ENCODE peak calls at places on chromosomes 12 and 14, in six cellular contexts. Q is RWPE2, R is hepatocyte, L is right lobe of liver, D is MCF 10A, U is psoas muscle. Z is an unnamed sample.

GRCh38 chr14:103066399-103066798 is 9.1 kb upstream of the CDC42BPB start:
- DNase-seq in R (no peak), L (peak), U (peak), D (peak), Q (no peak), Z (no peak)

GRCh38 chr14:22319526-22320352 is 269.3 kb downstream of the DAD1 start:
- DNase-seq in L (no peak), R (peak), U (no peak), Q (no peak), D (peak), Z (peak)

GRCh38 chr14:75439989-75440388 is 12.2 kb downstream of the JDP2 start:
- DNase-seq in D (no peak), R (no peak), Q (no peak), L (no peak), U (no peak), Z (no peak)

GRCh38 chr12:2382391-2383155 is 329.8 kb downstream of the CACNA1C start:
- DNase-seq in D (peak), Q (no peak), R (no peak), U (no peak), L (no peak), Z (peak)

GRCh38 chr14:71130491-71131179 is 223.4 kb downstream of the PCNX1 start:
- DNase-seq in D (peak), U (no peak), Q (no peak), L (no peak), R (no peak), Z (no peak)

GRCh38 chr14:104794099-104794498 is 1.4 kb downstream of the AKT1 start:
- DNase-seq in Q (no peak), L (peak), D (peak), U (peak), R (peak), Z (peak)

GRCh38 chr14:75604979-75605825 is 26.8 kb downstream of the FLVCR2 start:
- DNase-seq in U (no peak), L (no peak), Q (no peak), D (no peak), R (peak), Z (no peak)

GRCh38 chr12:2963154-2963759 is 4.1 kb downstream of the TEAD4 start:
- DNase-seq in Q (no peak), L (no peak), D (no peak), R (no peak), U (peak), Z (no peak)

GRCh38 chr12:68189766-68190700 is 30.5 kb upstream of the IFNG start:
- DNase-seq in Q (no peak), L (no peak), U (no peak), D (peak), R (no peak), Z (no peak)

GRCh38 chr12:47931187-47931586 is 26.4 kb upstream of the VDR start:
- DNase-seq in L (no peak), D (no peak), R (no peak), Q (no peak), U (no peak), Z (no peak)

GRCh38 chr14:54572316-54572715 is 5.4 kb downstream of the SAMD4A start:
- DNase-seq in U (no peak), R (no peak), L (no peak), Q (no peak), D (peak), Z (no peak)

GRCh38 chr12:121933522-121934317 is 15.3 kb downstream of the CFAP251 start:
- DNase-seq in L (no peak), Q (no peak), D (peak), R (peak), U (no peak), Z (no peak)

GRCh38 chr12:83015390-83016225 is 328.9 kb downstream of the TMTC2 start:
- DNase-seq in L (no peak), U (no peak), R (no peak), D (peak), Q (no peak), Z (no peak)

GRCh38 chr12:97557116-97557515 is 94.5 kb downstream of the RMST start:
- DNase-seq in R (no peak), Q (no peak), L (no peak), D (no peak), U (no peak), Z (no peak)

GRCh38 chr14:90275820-90276219 is 19.5 kb downstream of the PSMC1 start:
- DNase-seq in D (no peak), Q (no peak), U (no peak), L (no peak), R (no peak), Z (peak)

GRCh38 chr14:79639638-79640037 is 571.7 kb downstream of the DIO2 start:
- DNase-seq in U (no peak), R (no peak), L (no peak), D (no peak), Q (no peak), Z (no peak)

GRCh38 chr12:68287106-68287505 is 33.7 kb upstream of the IL22 start:
- DNase-seq in Q (no peak), R (no peak), U (no peak), L (no peak), D (no peak), Z (no peak)

GRCh38 chr14:70052990-70053389 is 135.8 kb downstream of the SLC8A3 start:
- DNase-seq in D (peak), L (no peak), Q (no peak), R (peak), U (no peak), Z (no peak)

GRCh38 chr12:121823101-121823726 is 19.4 kb downstream of the SETD1B start:
- DNase-seq in D (no peak), R (no peak), Q (peak), U (peak), L (no peak), Z (no peak)

GRCh38 chr12:97131220-97131981 is 224.3 kb downstream of the NEDD1 start:
- DNase-seq in L (no peak), U (no peak), R (peak), D (no peak), Q (no peak), Z (no peak)

GRCh38 chr14:95495538-95496025 is 20.9 kb downstream of the SYNE3 start:
- DNase-seq in D (no peak), L (no peak), R (no peak), U (no peak), Q (no peak), Z (no peak)

GRCh38 chr14:94581127-94581999 is at the start of gene SERPINA5:
- DNase-seq in D (peak), Q (no peak), R (peak), U (peak), L (peak), Z (peak)

GRCh38 chr14:68952544-68953535 is 26.3 kb downstream of the ACTN1 start:
- DNase-seq in R (peak), Q (no peak), D (peak), L (no peak), U (peak), Z (no peak)

GRCh38 chr12:57725851-57726150 is 12.7 kb downstream of the AGAP2 start:
- DNase-seq in U (no peak), L (no peak), Q (no peak), D (no peak), R (no peak), Z (no peak)

GRCh38 chr14:61472801-61473376 is 151.5 kb downstream of the PRKCH start:
- DNase-seq in L (no peak), U (no peak), Q (no peak), R (no peak), D (no peak), Z (no peak)

GRCh38 chr12:62268956-62269355 is 8.8 kb downstream of the USP15 start:
- DNase-seq in U (no peak), Q (no peak), R (no peak), L (no peak), D (peak), Z (no peak)

GRCh38 chr12:93572712-93573551 is 457 bp downstream of the SOCS2 start:
- DNase-seq in Q (peak), L (peak), D (no peak), R (peak), U (peak), Z (no peak)

GRCh38 chr12:88638956-88639355 is 58.7 kb upstream of the KITLG start:
- DNase-seq in R (no peak), U (no peak), L (no peak), Q (no peak), D (no peak), Z (no peak)

GRCh38 chr14:101219896-101220703 is 316.6 kb upstream of the RTL1 start:
- DNase-seq in L (no peak), Q (no peak), D (no peak), R (peak), U (no peak), Z (no peak)

GRCh38 chr12:47343684-47344567 is 264.2 kb upstream of the AMIGO2 start:
- DNase-seq in U (no peak), Q (no peak), L (no peak), R (no peak), D (peak), Z (no peak)

GRCh38 chr12:116863275-116863767 is 17.9 kb downstream of the HRK start:
- DNase-seq in Q (no peak), U (no peak), R (peak), D (no peak), L (no peak), Z (no peak)

GRCh38 chr14:67815573-67816235 is 686 bp downstream of the ZFYVE26 start:
- DNase-seq in D (peak), Q (no peak), L (no peak), R (peak), U (no peak), Z (no peak)

GRCh38 chr12:89469361-89469760 is 55.2 kb downstream of the GALNT4 start:
- DNase-seq in L (no peak), R (no peak), D (peak), U (no peak), Q (no peak), Z (no peak)

GRCh38 chr14:80390911-80391310 is 179.6 kb upstream of the DIO2 start:
- DNase-seq in L (no peak), D (peak), U (no peak), Q (no peak), R (peak), Z (no peak)

GRCh38 chr14:61959348-61959747 is 197.1 kb downstream of the SNAPC1 start:
- DNase-seq in U (no peak), L (no peak), Q (no peak), R (no peak), D (no peak), Z (no peak)

GRCh38 chr12:41264281-41264680 is 76.2 kb downstream of the PDZRN4 start:
- DNase-seq in D (no peak), Q (no peak), U (no peak), L (no peak), R (no peak), Z (no peak)
- TF ChIP-seq CTCF in D (peak), Q (peak), U (peak), L (peak), R (peak), Z (no peak)

DNA sequence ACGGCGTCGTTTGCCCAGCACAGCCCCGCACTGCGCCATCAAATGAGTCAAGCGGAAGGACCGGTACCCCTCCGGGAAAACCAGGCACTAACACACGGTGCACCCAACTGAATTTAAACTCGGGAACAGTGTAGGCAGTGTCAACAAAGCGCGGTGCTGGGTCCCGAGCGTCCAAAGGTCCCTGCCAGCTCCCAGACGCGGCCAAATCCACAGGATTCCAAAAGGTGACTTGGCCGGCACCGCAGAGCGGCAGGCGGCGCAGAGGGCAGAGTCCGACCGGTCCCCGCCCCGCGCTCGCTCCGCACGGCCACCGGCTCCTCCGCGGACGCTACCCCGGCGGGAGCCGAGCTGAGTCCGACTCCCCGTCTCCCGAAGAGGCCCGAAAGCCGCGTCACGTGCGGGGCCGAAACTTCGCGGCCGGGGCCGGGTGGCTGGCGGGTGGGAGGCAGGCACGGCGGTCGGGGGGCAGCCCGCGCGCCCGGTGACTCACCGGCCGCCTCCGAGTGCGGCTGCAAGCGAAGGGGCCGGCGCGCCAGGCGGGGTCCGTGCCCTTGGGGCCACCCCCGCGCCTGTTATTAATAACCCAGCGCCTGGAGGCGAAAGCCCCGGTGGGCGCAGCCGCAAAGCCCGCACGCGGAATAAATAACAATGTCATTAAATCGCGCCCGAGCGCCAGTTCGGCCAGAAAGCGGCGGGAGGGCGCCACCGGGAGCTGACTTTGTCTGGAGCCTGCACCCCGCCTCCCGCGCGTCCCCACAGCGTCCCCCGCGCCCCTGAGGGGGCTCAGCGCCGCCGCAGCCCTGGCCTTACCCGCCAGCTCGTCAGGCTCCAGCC is 823 bp downstream of the DENND5B start:
- DNase-seq in U (peak), L (peak), R (peak), D (peak), Q (peak), Z (peak)
- TF ChIP-seq CTCF in U (no peak), L (peak), R (peak), D (no peak), Q (peak), Z (no peak)

GRCh38 chr12:6866163-6866919 is 990 bp upstream of the TPI1 start:
- DNase-seq in R (no peak), Q (no peak), D (no peak), U (no peak), L (peak), Z (no peak)

GRCh38 chr12:6869049-6870021 is 2.0 kb downstream of the TPI1 start:
- DNase-seq in L (peak), U (peak), Q (no peak), D (peak), R (peak), Z (peak)

GRCh38 chr12:6868211-6869048 is 1.1 kb downstream of the TPI1 start:
- DNase-seq in Q (no peak), D (no peak), R (no peak), U (no peak), L (no peak), Z (no peak)

GRCh38 chr12:6866920-6867406 is 368 bp upstream of the TPI1 start:
- DNase-seq in D (no peak), U (no peak), R (no peak), L (peak), Q (no peak), Z (peak)

GRCh38 chr12:6867407-6868210 is at the start of gene TPI1:
- DNase-seq in R (peak), D (peak), Q (peak), U (peak), L (peak), Z (no peak)
- TF ChIP-seq CTCF in R (no peak), D (no peak), Q (no peak), U (no peak), L (no peak), Z (no peak)

DNA sequence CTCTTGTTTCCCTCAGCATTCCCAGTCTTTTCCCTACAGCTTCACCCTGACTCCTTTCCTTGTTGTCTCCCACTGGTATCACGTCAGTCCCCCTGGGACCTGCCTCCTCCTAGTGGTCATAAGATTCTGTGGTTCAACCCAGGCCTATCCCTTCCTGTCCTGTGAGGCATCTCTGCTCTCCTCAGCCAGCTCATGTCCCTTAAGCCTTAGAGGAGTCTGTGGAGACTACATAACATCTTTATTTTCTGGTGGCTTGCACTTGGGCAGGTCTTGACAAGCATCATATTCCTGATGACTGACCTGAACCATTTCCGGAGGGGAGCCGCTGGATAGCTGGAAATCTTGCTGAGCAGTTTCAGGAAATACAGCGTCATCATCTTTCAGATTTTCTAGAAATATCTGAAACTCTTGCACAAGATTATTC is 698 bp downstream of the C12orf71 start:
- DNase-seq in Q (peak), R (no peak), L (no peak), U (no peak), D (peak), Z (no peak)
- TF ChIP-seq CTCF in Q (peak), R (no peak), L (no peak), U (no peak), D (peak), Z (no peak)

DNA sequence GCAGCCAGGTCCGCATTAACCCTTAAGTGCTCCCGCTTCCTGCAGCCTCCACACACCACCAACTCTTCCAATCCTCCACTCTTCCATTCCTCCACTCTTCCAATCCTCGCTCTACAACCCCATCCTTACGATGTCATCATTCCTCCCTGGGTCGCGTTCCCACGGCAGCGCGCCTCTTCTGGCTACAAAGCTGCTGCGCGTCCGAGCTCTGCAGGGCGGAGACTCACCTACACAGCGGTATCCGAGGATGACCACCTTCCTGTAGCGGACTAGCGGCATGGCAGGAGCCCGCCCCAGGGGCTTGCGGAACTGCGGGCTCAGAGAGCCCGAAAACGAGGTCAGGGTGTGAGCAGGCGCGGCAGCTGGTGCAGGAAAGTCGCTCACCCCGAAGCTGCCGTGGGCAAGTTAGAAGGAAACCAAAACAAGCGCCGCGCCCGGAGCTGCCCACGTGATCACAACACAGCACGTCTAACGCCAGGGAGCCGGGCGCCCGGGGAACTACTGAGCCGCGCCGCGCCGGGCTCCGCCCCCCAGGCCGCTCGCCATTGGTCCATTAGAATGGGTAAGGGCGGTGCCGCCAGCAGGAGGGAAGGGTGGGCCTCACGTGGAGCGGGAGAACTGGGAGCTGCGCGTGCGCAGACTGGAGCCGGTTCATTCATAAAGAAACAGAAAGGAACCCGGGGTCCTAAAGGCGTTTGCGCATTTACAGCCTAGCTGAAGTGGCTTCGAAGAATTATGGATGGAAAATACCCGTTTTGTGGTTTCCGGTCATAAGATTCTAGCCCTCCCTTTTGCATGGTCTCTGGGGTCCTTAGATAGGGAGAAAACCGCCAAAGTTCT is at the start of gene RHEBL1:
- DNase-seq in L (peak), U (peak), Q (peak), D (peak), R (peak), Z (peak)
- TF ChIP-seq CTCF in L (peak), U (no peak), Q (peak), D (no peak), R (peak), Z (no peak)

DNA sequence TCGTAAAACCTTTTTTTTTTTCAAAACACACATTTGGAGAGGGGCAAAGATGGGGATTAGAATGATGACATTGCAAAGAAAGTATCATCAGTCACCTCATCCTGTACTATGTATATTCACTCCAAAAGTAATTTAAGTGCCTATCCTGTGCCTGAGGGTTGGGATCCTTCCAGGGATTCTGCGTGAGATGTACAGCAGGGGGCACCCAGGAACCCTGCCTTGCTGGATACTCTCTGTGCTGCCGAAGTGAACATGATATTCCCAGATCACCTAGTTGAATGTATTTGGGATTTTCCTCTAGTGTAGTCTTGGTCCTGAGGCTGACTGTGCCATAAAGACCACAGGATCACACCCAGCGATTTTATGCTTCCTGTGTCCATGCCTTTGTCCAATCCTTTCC is 372.7 kb downstream of the IPO8 start:
- DNase-seq in D (peak), U (no peak), Q (no peak), R (no peak), L (no peak), Z (no peak)
- TF ChIP-seq CTCF in D (no peak), U (no peak), Q (no peak), R (no peak), L (no peak), Z (no peak)

GRCh38 chr12:99767809-99768208 is 120.3 kb downstream of the GARIN6 start:
- DNase-seq in Q (no peak), D (peak), R (peak), L (no peak), U (no peak), Z (no peak)
- TF ChIP-seq CTCF in Q (peak), D (peak), R (peak), L (peak), U (peak), Z (no peak)

Z was measured in lower leg skin.